ENCODE peak calls at places on chromosomes 5 and 9, in six cellular contexts. I is ascending aorta, A is WTC11, Z is fibroblast of pulmonary artery, K is fibroblast of lung, O is MM.1S. H is an unnamed sample.

GRCh38 chr9:128225770-128226753 is 22.9 kb downstream of the DNM1 start:
- DNase-seq in I (no peak), A (no peak), Z (no peak), K (no peak), O (no peak), H (no peak)

GRCh38 chr9:99134893-99135341 is 30.0 kb downstream of the TGFBR1 start:
- DNase-seq in I (no peak), A (no peak), Z (peak), K (peak), O (no peak), H (no peak)

GRCh38 chr9:23492126-23493002 is 333.7 kb downstream of the ELAVL2 start:
- DNase-seq in I (no peak), A (no peak), Z (peak), K (peak), O (peak), H (no peak)

GRCh38 chr5:133754575-133755169 is 142.3 kb upstream of the FSTL4 start:
- DNase-seq in I (no peak), A (peak), Z (peak), K (peak), O (peak), H (no peak)

GRCh38 chr5:132495063-132495671 is 4.6 kb upstream of the IRF1 start:
- DNase-seq in I (no peak), A (no peak), Z (no peak), K (no peak), O (no peak), H (no peak)

GRCh38 chr9:84839538-84839937 is 170.0 kb downstream of the NTRK2 start:
- DNase-seq in I (no peak), A (no peak), Z (no peak), K (no peak), O (no peak), H (no peak)

GRCh38 chr5:15585128-15585527 is 85.1 kb downstream of the FBXL7 start:
- DNase-seq in I (no peak), A (no peak), Z (no peak), K (no peak), O (no peak), H (no peak)

GRCh38 chr5:7392401-7393024 is 3.4 kb upstream of the ADCY2 start:
- DNase-seq in I (no peak), A (no peak), Z (peak), K (peak), O (peak), H (no peak)

GRCh38 chr5:2749514-2750025 is 1.9 kb downstream of the IRX2 start:
- DNase-seq in I (no peak), A (no peak), Z (no peak), K (no peak), O (no peak), H (no peak)

GRCh38 chr9:80561526-80561925 is 989.8 kb downstream of the TLE4 start:
- DNase-seq in I (no peak), A (no peak), Z (no peak), K (no peak), O (no peak), H (no peak)

GRCh38 chr5:95327211-95327610 is 42.3 kb upstream of the MCTP1 start:
- DNase-seq in I (no peak), A (no peak), Z (no peak), K (no peak), O (no peak), H (no peak)

GRCh38 chr5:5219541-5219940 is 79.4 kb downstream of the ADAMTS16 start:
- DNase-seq in I (no peak), A (no peak), Z (no peak), K (no peak), O (no peak), H (no peak)

GRCh38 chr5:8461543-8461942 is 592.6 kb downstream of the MTRR start:
- DNase-seq in I (no peak), A (no peak), Z (no peak), K (no peak), O (no peak), H (no peak)

GRCh38 chr9:91192379-91192775 is 169.3 kb downstream of the AUH start:
- DNase-seq in I (no peak), A (no peak), Z (no peak), K (peak), O (peak), H (no peak)

GRCh38 chr5:73155541-73156222 is 17.3 kb upstream of the TMEM174 start:
- DNase-seq in I (no peak), A (no peak), Z (no peak), K (no peak), O (no peak), H (no peak)

GRCh38 chr5:125140855-125141254 is 394.4 kb upstream of the ZNF608 start:
- DNase-seq in I (no peak), A (no peak), Z (peak), K (peak), O (no peak), H (no peak)

GRCh38 chr9:77455312-77455927 is 192.7 kb downstream of the GNA14 start:
- DNase-seq in I (no peak), A (peak), Z (peak), K (no peak), O (peak), H (no peak)

GRCh38 chr5:39423331-39423751 is 1.4 kb downstream of the DAB2 start:
- DNase-seq in I (no peak), A (peak), Z (no peak), K (no peak), O (no peak), H (no peak)

GRCh38 chr9:135890190-135890861 is 17.0 kb downstream of the CAMSAP1 start:
- DNase-seq in I (no peak), A (no peak), Z (no peak), K (no peak), O (no peak), H (peak)

GRCh38 chr5:177496111-177497010 is 1.0 kb downstream of the PDLIM7 start:
- DNase-seq in I (peak), A (peak), Z (peak), K (peak), O (no peak), H (no peak)

GRCh38 chr5:135441256-135441915 is 5.8 kb downstream of the DCANP1 start:
- DNase-seq in I (no peak), A (no peak), Z (no peak), K (no peak), O (no peak), H (no peak)

GRCh38 chr5:7073666-7074065 is 322.3 kb upstream of the ADCY2 start:
- DNase-seq in I (no peak), A (no peak), Z (no peak), K (no peak), O (no peak), H (no peak)

GRCh38 chr9:132896264-132896663 is 17.6 kb downstream of the SPACA9 start:
- DNase-seq in I (no peak), A (no peak), Z (no peak), K (no peak), O (no peak), H (no peak)

DNA sequence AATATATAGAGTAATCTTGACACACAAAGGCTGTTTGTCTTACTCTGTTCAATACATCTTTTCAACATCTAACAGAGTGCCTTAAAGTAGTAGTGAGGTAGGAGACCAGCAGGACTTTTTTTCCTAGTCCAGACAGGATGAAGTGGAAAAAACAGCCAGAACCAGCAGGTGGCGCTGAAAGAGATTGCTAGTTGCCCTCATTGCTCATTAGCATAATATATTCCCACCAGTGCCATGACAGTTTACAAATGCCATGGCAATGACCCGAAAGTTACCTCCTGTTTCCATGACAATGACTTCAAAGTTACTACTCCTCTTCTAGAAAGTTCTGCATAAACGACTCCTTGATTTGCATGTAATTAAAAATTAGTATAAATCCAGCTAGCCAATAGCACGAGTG is 387.4 kb downstream of the ACTL7B start:
- DNase-seq in I (no peak), A (peak), Z (peak), K (no peak), O (peak), H (no peak)
- TF ChIP-seq CTCF in I (peak), A (peak), Z (peak), K (peak), O (peak), H (peak)

DNA sequence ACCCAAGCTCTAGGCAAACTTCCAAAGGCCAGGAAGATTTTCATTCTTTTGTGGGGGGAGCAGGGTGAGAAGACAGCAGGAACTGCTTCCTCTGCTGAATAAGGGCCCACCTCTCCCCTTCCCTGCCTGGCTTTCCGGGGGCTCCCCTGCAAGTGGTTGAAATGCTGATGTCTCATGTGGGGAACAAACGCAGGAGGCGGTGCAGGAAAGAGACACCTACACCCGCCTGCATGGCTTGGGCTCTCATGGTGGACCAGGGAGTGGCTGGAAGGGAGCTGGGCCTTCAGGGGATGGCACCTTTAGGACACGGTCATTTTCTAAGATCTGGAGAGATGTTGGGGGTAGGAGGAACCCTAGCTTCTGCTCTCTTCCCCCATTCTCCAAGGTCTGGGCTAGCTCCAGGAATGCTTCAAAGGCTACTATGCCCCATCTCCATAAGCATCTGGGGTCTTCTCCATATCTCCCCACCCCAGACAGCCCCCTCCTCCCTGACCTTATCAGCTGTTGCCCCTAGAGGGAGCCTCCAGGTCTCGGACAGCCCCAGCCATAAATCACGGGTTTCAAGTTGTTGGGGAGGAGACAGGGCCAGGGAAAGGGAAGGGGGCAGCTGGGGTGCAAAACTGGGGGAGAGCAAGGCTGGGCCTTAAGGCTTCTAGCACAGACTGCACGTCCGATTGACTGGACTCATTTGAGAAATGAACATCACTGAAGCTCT is 76.6 kb downstream of the PSD2 start:
- DNase-seq in I (no peak), A (peak), Z (no peak), K (no peak), O (no peak), H (no peak)
- TF ChIP-seq CTCF in I (no peak), A (peak), Z (no peak), K (no peak), O (no peak), H (peak)

GRCh38 chr5:173056783-173057061 is 570 bp downstream of the CREBRF start:
- DNase-seq in I (no peak), A (no peak), Z (no peak), K (no peak), O (no peak), H (peak)

GRCh38 chr5:173055983-173056782 is at the start of gene CREBRF:
- DNase-seq in I (peak), A (peak), Z (peak), K (peak), O (peak), H (peak)

GRCh38 chr5:173055042-173055721 is 970 bp upstream of the CREBRF start:
- DNase-seq in I (no peak), A (no peak), Z (no peak), K (no peak), O (no peak), H (no peak)

GRCh38 chr5:173055722-173055982 is 500 bp upstream of the CREBRF start:
- DNase-seq in I (no peak), A (no peak), Z (no peak), K (no peak), O (peak), H (no peak)

GRCh38 chr5:173057062-173057924 is 1.1 kb downstream of the CREBRF start:
- DNase-seq in I (peak), A (peak), Z (peak), K (peak), O (peak), H (peak)
- TF ChIP-seq CTCF in I (peak), A (no peak), Z (peak), K (peak), O (no peak), H (peak)

GRCh38 chr5:104179057-104179456 is 616.5 kb upstream of the NUDT12 start:
- DNase-seq in I (no peak), A (peak), Z (peak), K (peak), O (peak), H (peak)
- TF ChIP-seq CTCF in I (peak), A (peak), Z (peak), K (peak), O (peak), H (peak)

GRCh38 chr5:157324237-157324636 is 58.3 kb downstream of the CYFIP2 start:
- DNase-seq in I (no peak), A (peak), Z (no peak), K (no peak), O (no peak), H (no peak)

GRCh38 chr5:157327771-157328170 is 61.8 kb downstream of the CYFIP2 start:
- DNase-seq in I (no peak), A (no peak), Z (no peak), K (no peak), O (peak), H (no peak)

GRCh38 chr5:157326440-157327023 is 60.6 kb downstream of the CYFIP2 start:
- DNase-seq in I (no peak), A (no peak), Z (no peak), K (no peak), O (no peak), H (no peak)

GRCh38 chr5:157322581-157322980 is 56.7 kb downstream of the CYFIP2 start:
- DNase-seq in I (no peak), A (no peak), Z (no peak), K (no peak), O (no peak), H (no peak)

DNA sequence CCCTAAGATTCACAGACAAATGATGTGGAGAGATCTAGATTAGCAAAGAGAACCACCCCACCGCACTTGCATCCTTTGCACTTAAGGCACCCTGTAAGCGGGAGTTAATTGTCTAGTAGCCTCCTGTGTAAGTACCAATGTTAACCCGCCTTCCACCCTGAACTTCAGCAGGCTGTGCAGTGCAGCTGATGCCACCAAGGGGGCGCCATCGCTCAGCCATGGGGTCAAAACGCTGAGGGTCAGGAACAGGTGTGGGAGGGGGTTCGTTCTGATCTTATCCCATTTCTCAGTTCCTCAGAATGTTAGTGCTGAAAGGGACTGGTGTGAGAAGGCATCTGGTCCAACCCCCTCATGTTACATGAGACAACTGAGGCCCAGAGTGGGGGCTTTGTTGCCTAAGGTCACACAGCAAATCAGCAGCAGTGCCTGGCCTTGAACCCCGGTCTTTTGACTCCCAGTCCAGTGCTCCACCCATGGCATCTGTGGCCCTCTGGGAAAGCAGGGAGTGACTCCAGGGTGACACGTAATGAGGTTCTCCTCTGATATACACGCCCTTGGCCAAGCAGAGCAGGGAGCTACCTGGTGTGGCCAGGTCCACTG is 57.3 kb downstream of the CYFIP2 start:
- DNase-seq in I (no peak), A (peak), Z (no peak), K (no peak), O (no peak), H (no peak)
- TF ChIP-seq CTCF in I (no peak), A (peak), Z (peak), K (no peak), O (peak), H (peak)